ENCODE peak calls at places on chromosomes 16 and 17, in eight cellular contexts. B is GM12878, I is A549, L is transverse colon, X is esophagus muscularis mucosa, J is HepG2, Q is stomach, C is suprapubic skin. F is an unnamed sample.

GRCh38 chr17:12180644-12181261 is 160.1 kb downstream of the MAP2K4 start:
- DNase-seq in B (peak; percentile 0), I (peak; percentile 74), L (peak; percentile 11), X (no peak), J (peak; percentile 47), Q (no peak), C (no peak), F (peak; percentile 25)

GRCh38 chr17:19705771-19706770 is 10.3 kb downstream of the SLC47A2 start:
- DNase-seq in B (no peak), I (no peak), L (no peak), X (peak; percentile 91), J (peak; percentile 45), Q (no peak), C (no peak), F (no peak)

GRCh38 chr16:85986931-85987749 is 88.2 kb downstream of the IRF8 start:
- DNase-seq in B (no peak), I (no peak), L (peak; percentile 50), X (no peak), J (peak; percentile 12), Q (no peak), C (no peak), F (no peak)

GRCh38 chr16:81632392-81633146 is 146.5 kb upstream of the PLCG2 start:
- DNase-seq in B (no peak), I (peak; percentile 80), L (peak; percentile 41), X (no peak), J (no peak), Q (peak; percentile 49), C (no peak), F (no peak)

GRCh38 chr16:83888672-83889044 is 10.3 kb upstream of the MLYCD start:
- DNase-seq in B (no peak), I (no peak), L (no peak), X (no peak), J (no peak), Q (no peak), C (no peak), F (no peak)

GRCh38 chr16:54605536-54606066 is 319.0 kb upstream of the IRX3 start:
- DNase-seq in B (no peak), I (no peak), L (no peak), X (no peak), J (no peak), Q (no peak), C (no peak), F (no peak)

GRCh38 chr17:39153541-39154111 is 2.2 kb upstream of the PLXDC1 start:
- DNase-seq in B (peak; percentile 71), I (peak; percentile 90), L (peak; percentile 94), X (peak; percentile 99), J (peak; percentile 90), Q (peak; percentile 95), C (peak; percentile 96), F (peak; percentile 92)

GRCh38 chr16:84710686-84711085 is 10.9 kb downstream of the USP10 start:
- DNase-seq in B (no peak), I (no peak), L (no peak), X (no peak), J (no peak), Q (no peak), C (no peak), F (no peak)

GRCh38 chr16:22335668-22336246 is 38.5 kb downstream of the POLR3E start:
- DNase-seq in B (no peak), I (no peak), L (no peak), X (no peak), J (no peak), Q (no peak), C (no peak), F (no peak)

GRCh38 chr17:77834170-77835115 is 124.1 kb upstream of the TNRC6C start:
- DNase-seq in B (peak; percentile 49), I (peak; percentile 71), L (peak; percentile 46), X (no peak), J (peak; percentile 20), Q (peak; percentile 66), C (no peak), F (peak; percentile 40)

GRCh38 chr17:6936370-6937028 is 59.4 kb upstream of the ALOX12 start:
- DNase-seq in B (no peak), I (no peak), L (peak; percentile 50), X (no peak), J (no peak), Q (no peak), C (no peak), F (no peak)

GRCh38 chr16:4115209-4115940 is 867 bp downstream of the ADCY9 start:
- DNase-seq in B (no peak), I (peak; percentile 60), L (peak; percentile 51), X (no peak), J (no peak), Q (peak; percentile 54), C (no peak), F (peak; percentile 58)

GRCh38 chr16:21277927-21278706 is at the start of gene CRYM:
- DNase-seq in B (no peak), I (peak; percentile 52), L (peak; percentile 80), X (peak; percentile 72), J (peak; percentile 35), Q (peak; percentile 64), C (no peak), F (peak; percentile 43)

GRCh38 chr16:83143788-83144187 is 517.0 kb downstream of the CDH13 start:
- DNase-seq in B (no peak), I (no peak), L (peak; percentile 9), X (no peak), J (peak; percentile 13), Q (no peak), C (no peak), F (no peak)

GRCh38 chr17:60087882-60088669 is 9.4 kb upstream of the HEATR6 start:
- DNase-seq in B (no peak), I (peak; percentile 55), L (peak; percentile 49), X (no peak), J (peak; percentile 41), Q (peak; percentile 42), C (no peak), F (no peak)

GRCh38 chr17:57939797-57940196 is 15.4 kb downstream of the CUEDC1 start:
- DNase-seq in B (peak; percentile 75), I (no peak), L (peak; percentile 66), X (no peak), J (no peak), Q (no peak), C (no peak), F (no peak)

GRCh38 chr16:16882766-16883165 is 503.8 kb downstream of the NPIPA7 start:
- DNase-seq in B (no peak), I (no peak), L (no peak), X (peak; percentile 64), J (no peak), Q (no peak), C (no peak), F (no peak)

GRCh38 chr16:74575175-74575804 is 31.6 kb downstream of the GLG1 start:
- DNase-seq in B (no peak), I (no peak), L (no peak), X (no peak), J (no peak), Q (no peak), C (no peak), F (no peak)

GRCh38 chr16:74578433-74578832 is 28.5 kb downstream of the GLG1 start:
- DNase-seq in B (no peak), I (no peak), L (no peak), X (no peak), J (no peak), Q (no peak), C (no peak), F (no peak)

GRCh38 chr16:74575805-74576643 is 30.9 kb downstream of the GLG1 start:
- DNase-seq in B (no peak), I (no peak), L (no peak), X (no peak), J (no peak), Q (no peak), C (no peak), F (no peak)

GRCh38 chr16:74578838-74579237 is 28.1 kb downstream of the GLG1 start:
- DNase-seq in B (no peak), I (no peak), L (no peak), X (no peak), J (no peak), Q (no peak), C (no peak), F (no peak)

GRCh38 chr16:74577882-74578366 is 29.0 kb downstream of the GLG1 start:
- DNase-seq in B (peak; percentile 57), I (no peak), L (no peak), X (no peak), J (no peak), Q (no peak), C (no peak), F (no peak)
- TF ChIP-seq EP300 in B (peak; percentile 20), I (no peak), L (no peak), X (no peak), J (no peak), Q (no peak), C (no peak), F (no peak)

GRCh38 chr17:48770954-48771353 is 42.4 kb upstream of the HOXB13 start:
- DNase-seq in B (peak; percentile 21), I (no peak), L (no peak), X (no peak), J (no peak), Q (no peak), C (no peak), F (no peak)

GRCh38 chr17:48773245-48773644 is 43.8 kb downstream of the TTLL6 start:
- DNase-seq in B (no peak), I (no peak), L (no peak), X (no peak), J (no peak), Q (no peak), C (no peak), F (no peak)

GRCh38 chr17:48767263-48767774 is 38.8 kb upstream of the HOXB13 start:
- DNase-seq in B (no peak), I (no peak), L (no peak), X (no peak), J (no peak), Q (no peak), C (no peak), F (no peak)
- TF ChIP-seq EP300 in B (no peak), I (no peak), L (no peak), X (no peak), J (no peak), Q (no peak), C (no peak), F (no peak)

GRCh38 chr16:89696598-89697128 is 4.8 kb downstream of the SPATA2L start:
- DNase-seq in B (no peak), I (no peak), L (peak; percentile 59), X (no peak), J (no peak), Q (no peak), C (no peak), F (peak; percentile 22)

GRCh38 chr16:89695875-89696597 is 5.5 kb downstream of the SPATA2L start:
- DNase-seq in B (no peak), I (no peak), L (no peak), X (no peak), J (no peak), Q (no peak), C (peak; percentile 70), F (peak; percentile 20)

GRCh38 chr16:89700100-89700648 is 1.3 kb downstream of the SPATA2L start:
- DNase-seq in B (peak; percentile 82), I (peak; percentile 99), L (peak; percentile 100), X (peak; percentile 100), J (peak; percentile 99), Q (peak; percentile 100), C (peak; percentile 99), F (peak; percentile 100)

GRCh38 chr16:89697161-89697615 is 4.3 kb downstream of the SPATA2L start:
- DNase-seq in B (no peak), I (no peak), L (no peak), X (no peak), J (no peak), Q (no peak), C (no peak), F (peak; percentile 55)

GRCh38 chr16:89697616-89698331 is 3.7 kb downstream of the SPATA2L start:
- DNase-seq in B (no peak), I (no peak), L (no peak), X (no peak), J (no peak), Q (no peak), C (no peak), F (peak; percentile 15)
- TF ChIP-seq EP300 in B (no peak), I (no peak), L (no peak), X (no peak), J (no peak), Q (no peak), C (no peak), F (no peak)

GRCh38 chr16:46803373-46803772 is 27.6 kb downstream of the C16orf87 start:
- DNase-seq in B (no peak), I (no peak), L (no peak), X (no peak), J (no peak), Q (no peak), C (no peak), F (no peak)
- TF ChIP-seq EP300 in B (no peak), I (no peak), L (no peak), X (no peak), J (no peak), Q (no peak), C (no peak), F (no peak)

F was measured in ovary.